ENCODE peak calls at places on chromosomes 6 and 20, in eight cellular contexts. O is stomach, Z is heart left ventricle, C is mesendoderm, X is DND-41, U is tibial artery, K is colonic mucosa, L is left ventricle myocardium inferior. Y is an unnamed sample. For H3K36me3, the result is how much of the 10 kb centered on the place peaks cover.

GRCh38 chr6:46490425-46491200 is 636 bp downstream of the RCAN2 start:
- DNase-seq in O (peak), Z (peak), C (peak), X (no peak), U (peak), K (peak), L (peak), Y (peak)

GRCh38 chr20:50308513-50309279 is 118.1 kb downstream of the CEBPB start:
- DNase-seq in O (peak), Z (peak), C (peak), X (no peak), U (peak), K (peak), L (peak), Y (peak)

GRCh38 chr20:4671015-4671414 is 50.7 kb upstream of the PRND start:
- DNase-seq in O (no peak), Z (no peak), C (no peak), X (no peak), U (no peak), K (no peak), L (no peak), Y (no peak)

GRCh38 chr20:45291526-45291925 is 15.1 kb upstream of the RBPJL start:
- DNase-seq in O (no peak), Z (no peak), C (no peak), X (no peak), U (no peak), K (no peak), L (no peak), Y (no peak)

GRCh38 chr6:37314803-37315515 is 38.8 kb upstream of the RNF8 start:
- DNase-seq in O (peak), Z (peak), C (peak), X (peak), U (no peak), K (peak), L (no peak), Y (peak)

GRCh38 chr6:129575378-129576118 is 134.4 kb downstream of the ARHGAP18 start:
- DNase-seq in O (no peak), Z (no peak), C (peak), X (no peak), U (no peak), K (no peak), L (no peak), Y (peak)

GRCh38 chr6:109261815-109262214 is 120.5 kb downstream of the CD164 start:
- DNase-seq in O (no peak), Z (no peak), C (no peak), X (no peak), U (no peak), K (no peak), L (no peak), Y (no peak)

GRCh38 chr20:23151885-23152284 is 65.8 kb upstream of the CD93 start:
- DNase-seq in O (peak), Z (no peak), C (no peak), X (no peak), U (no peak), K (no peak), L (no peak), Y (no peak)

GRCh38 chr6:37059344-37060194 is 54.1 kb downstream of the FGD2 start:
- DNase-seq in O (peak), Z (peak), C (peak), X (no peak), U (peak), K (peak), L (peak), Y (peak)

GRCh38 chr20:62475819-62476073 is at the start of gene GATA5:
- DNase-seq in O (no peak), Z (no peak), C (no peak), X (no peak), U (no peak), K (no peak), L (no peak), Y (no peak)

GRCh38 chr20:62475027-62475818 is 572 bp downstream of the GATA5 start:
- DNase-seq in O (no peak), Z (no peak), C (peak), X (no peak), U (no peak), K (no peak), L (no peak), Y (no peak)

GRCh38 chr20:62477669-62478450 is 2.1 kb upstream of the GATA5 start:
- DNase-seq in O (no peak), Z (no peak), C (no peak), X (no peak), U (no peak), K (no peak), L (no peak), Y (no peak)

GRCh38 chr20:62474585-62475026 is 1.2 kb downstream of the GATA5 start:
- DNase-seq in O (no peak), Z (no peak), C (no peak), X (no peak), U (no peak), K (no peak), L (no peak), Y (no peak)

DNA sequence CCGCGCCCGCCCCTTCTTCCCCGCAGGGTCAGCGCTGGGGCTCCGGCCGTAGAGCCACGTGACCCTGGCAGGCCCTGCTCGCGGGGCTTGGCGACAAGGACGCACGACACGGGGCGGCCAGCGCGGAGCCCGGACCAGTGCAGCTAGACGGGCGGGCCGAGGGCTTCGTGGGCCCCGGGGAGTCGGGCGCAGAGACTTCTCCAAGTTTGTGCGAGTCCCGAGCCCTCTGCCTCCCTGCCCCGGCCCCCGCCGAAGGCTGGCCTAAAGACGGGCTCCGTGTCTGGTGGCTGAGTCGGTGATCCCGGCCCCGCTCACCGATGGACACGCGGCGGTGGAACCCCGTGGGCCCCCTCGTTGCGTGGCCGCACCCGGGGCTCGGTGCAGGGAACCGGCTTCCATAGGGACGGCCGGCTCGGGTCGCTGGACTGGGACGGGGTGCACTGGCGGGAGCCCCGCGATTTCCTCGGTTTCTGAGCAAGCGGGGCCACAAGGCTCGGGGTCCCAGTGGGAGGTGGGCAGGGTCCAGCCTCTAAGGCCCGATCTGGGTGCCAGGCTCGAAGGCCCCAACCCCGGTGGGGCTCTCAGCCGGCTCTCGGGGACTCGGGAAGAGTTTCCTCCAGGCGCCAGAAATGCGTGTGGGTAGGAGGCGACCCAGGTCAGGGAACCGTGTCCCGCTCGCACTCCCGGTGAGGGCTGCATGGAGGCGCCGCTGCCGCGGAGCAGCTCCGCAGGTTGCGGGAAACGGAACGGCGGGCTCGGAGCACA is 461 bp upstream of the GATA5 start:
- DNase-seq in O (peak), Z (no peak), C (peak), X (no peak), U (no peak), K (no peak), L (peak), Y (no peak)
- H3K4me3 ChIP-seq in O (peak), Z (peak), C (no peak), X (no peak), U (peak), K (no peak), L (peak), Y (no peak)

GRCh38 chr6:26408828-26409730 is 7.0 kb downstream of the BTN3A1 start:
- DNase-seq in O (no peak), Z (no peak), C (no peak), X (no peak), U (no peak), K (no peak), L (no peak), Y (no peak)

GRCh38 chr6:26412225-26412624 is 10.2 kb downstream of the BTN3A1 start:
- DNase-seq in O (no peak), Z (no peak), C (peak), X (no peak), U (no peak), K (no peak), L (no peak), Y (no peak)

GRCh38 chr6:26414281-26414680 is 12.2 kb downstream of the BTN3A1 start:
- DNase-seq in O (no peak), Z (no peak), C (no peak), X (no peak), U (no peak), K (no peak), L (no peak), Y (no peak)

GRCh38 chr6:26412954-26413353 is 10.9 kb downstream of the BTN3A1 start:
- DNase-seq in O (no peak), Z (no peak), C (no peak), X (no peak), U (no peak), K (no peak), L (no peak), Y (no peak)

GRCh38 chr6:26411751-26412150 is 9.7 kb downstream of the BTN3A1 start:
- DNase-seq in O (no peak), Z (no peak), C (no peak), X (no peak), U (no peak), K (no peak), L (no peak), Y (no peak)
- H3K36me3 ChIP-seq in O (under half), Z (half or more), C (under half), X (half or more), U (under half), K (under half), L (under half), Y (under half)

DNA sequence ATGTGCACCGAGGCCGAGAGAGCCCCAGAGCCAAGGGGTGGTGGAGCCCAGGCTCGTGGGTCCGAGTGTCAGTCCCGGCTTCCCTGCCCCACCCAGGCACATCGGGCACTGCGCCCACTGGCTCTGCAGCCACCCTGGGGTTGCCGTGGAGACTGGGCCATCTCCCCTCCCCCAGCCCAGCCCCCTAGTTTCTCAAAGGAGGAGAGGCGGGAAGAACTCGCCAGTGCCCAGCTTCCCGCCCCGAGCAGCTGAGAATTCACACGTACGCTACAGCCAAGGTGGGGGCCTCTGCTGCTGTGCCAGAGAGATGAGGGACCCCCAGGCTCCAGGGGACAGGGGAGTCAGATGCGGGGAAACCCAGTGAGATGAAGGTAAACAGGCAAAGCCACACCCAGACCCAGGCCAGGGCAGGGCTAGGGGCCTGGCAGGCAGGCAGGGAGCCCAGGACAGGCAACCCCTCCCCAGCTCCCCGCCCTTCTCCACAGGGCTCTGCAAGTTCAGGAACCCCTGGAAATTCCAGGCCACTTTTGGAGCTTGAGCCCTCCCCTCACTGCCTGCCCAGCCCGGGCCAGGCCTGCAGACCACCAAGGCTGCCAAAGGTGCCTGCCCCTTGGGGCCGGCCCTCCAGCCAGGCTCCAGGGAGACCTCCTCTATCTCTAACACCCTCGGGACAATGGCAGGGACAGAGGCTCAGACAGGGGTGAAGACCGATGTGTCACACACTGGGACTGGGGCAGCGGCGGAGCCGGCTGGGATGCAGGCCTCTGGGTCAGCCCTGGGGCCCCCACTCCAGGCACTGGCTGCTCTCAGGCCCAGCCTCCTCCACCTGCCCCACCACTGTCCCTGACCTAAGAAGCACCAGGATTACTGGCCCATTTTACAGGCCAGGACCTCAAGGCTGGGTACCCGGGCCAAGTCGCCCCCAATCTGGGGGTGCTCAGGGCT is 6.0 kb downstream of the LAMA5 start:
- DNase-seq in O (no peak), Z (peak), C (peak), X (no peak), U (no peak), K (peak), L (peak), Y (peak)
- H3K4me3 ChIP-seq in O (no peak), Z (no peak), C (no peak), X (no peak), U (no peak), K (no peak), L (peak), Y (no peak)

DNA sequence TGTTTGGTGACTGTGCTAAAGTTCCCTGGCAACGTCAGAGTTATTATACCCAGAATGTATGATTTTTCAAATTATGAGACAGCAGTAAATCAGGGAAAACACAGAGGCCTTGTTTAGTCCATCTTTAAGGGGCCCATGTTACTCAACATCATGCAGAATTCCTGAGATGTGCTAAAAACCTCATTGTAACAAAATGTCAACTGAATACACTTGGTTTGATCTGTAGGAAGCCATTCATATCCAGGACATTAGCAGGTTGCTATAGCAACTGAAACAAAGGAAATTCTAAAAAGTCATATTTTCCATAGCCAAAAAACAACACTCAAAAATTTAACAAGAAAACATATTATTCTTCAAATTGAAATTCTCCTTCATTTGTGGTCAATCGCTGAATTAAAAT is 35.2 kb downstream of the COL12A1 start:
- DNase-seq in O (no peak), Z (no peak), C (no peak), X (no peak), U (no peak), K (no peak), L (no peak), Y (no peak)
- H3K36me3 ChIP-seq in O (under half), Z (under half), C (under half), X (under half), U (under half), K (under half), L (under half), Y (under half)

DNA sequence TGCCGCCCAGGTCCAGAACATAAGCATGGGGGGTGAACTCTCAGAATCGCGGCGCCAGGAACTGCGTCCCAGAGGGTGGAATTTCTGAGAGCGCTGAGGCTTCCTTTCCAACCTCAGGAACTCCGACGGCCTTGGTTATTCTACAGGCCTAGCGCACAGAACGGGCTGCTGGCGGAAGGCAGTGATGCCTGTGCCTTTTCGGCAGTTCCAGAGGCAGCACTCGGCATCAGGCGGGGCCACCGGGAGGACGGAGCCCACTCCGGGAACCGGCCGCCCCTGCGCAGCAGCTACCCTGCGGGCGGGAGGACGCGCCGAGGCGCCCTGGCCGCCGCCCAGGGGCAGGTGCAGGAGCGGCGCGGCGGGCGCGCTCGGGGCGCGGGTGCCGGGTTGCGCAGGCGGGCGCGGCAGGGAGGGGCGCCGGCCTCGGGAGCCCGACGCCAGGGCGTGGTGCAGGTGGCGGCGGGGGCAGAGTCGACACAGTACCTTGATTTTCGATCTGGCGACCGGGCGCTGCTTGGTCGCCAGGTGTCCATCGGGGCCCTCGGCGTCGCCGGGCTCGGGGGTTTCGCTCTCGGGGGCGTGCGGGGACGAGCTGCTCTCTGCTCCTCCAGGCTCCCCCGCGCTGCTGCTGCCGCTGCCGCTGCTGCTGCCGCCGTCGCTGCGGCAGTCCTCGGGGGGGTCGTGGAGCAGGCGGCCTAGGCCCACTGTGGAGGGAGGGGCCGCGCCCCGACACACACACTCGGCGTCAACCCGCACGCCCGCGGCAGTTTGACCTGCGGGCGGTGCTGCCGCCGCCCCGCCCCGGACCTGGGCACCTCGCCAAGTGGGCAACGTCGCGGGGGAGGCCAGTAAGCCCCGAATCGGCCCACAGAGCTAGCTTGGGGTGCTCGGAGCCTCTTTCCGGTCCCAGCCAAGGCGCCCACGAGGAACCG is 1.3 kb downstream of the OVOL2 start:
- DNase-seq in O (peak), Z (no peak), C (peak), X (no peak), U (no peak), K (peak), L (no peak), Y (peak)
- H3K4me3 ChIP-seq in O (peak), Z (peak), C (peak), X (no peak), U (peak), K (peak), L (peak), Y (peak)